ENCODE peak calls at places on chromosomes 7 and 10, in nine cellular contexts. One of them, this sample, is unnamed.

GRCh38 chr7:20403356-20403755 is 72.7 kb downstream of the ITGB8 start:
- DNase-seq in GM04503: no peak
- DNase-seq in mesothelial cell of epicardium: no peak
- DNase-seq in NCI-H2081: no peak
- DNase-seq in kidney: peak; percentile 70
- DNase-seq in naive thymus-derived CD8-positive, alpha-beta T cell: no peak
- DNase-seq in H1: no peak
- DNase-seq in ecto neural progenitor cell: no peak
- DNase-seq in NCI-H774: no peak
- DNase-seq in this sample: no peak

GRCh38 chr7:7102906-7103305 is 79.4 kb upstream of the C1GALT1 start:
- DNase-seq in GM04503: no peak
- DNase-seq in mesothelial cell of epicardium: no peak
- DNase-seq in NCI-H2081: no peak
- DNase-seq in kidney: no peak
- DNase-seq in naive thymus-derived CD8-positive, alpha-beta T cell: no peak
- DNase-seq in H1: no peak
- DNase-seq in ecto neural progenitor cell: no peak
- DNase-seq in NCI-H774: no peak
- DNase-seq in this sample: no peak

GRCh38 chr7:134888141-134888740 is 98.1 kb upstream of the AGBL3 start:
- DNase-seq in GM04503: no peak
- DNase-seq in mesothelial cell of epicardium: no peak
- DNase-seq in NCI-H2081: no peak
- DNase-seq in kidney: no peak
- DNase-seq in naive thymus-derived CD8-positive, alpha-beta T cell: no peak
- DNase-seq in H1: no peak
- DNase-seq in ecto neural progenitor cell: no peak
- DNase-seq in NCI-H774: no peak
- DNase-seq in this sample: no peak

GRCh38 chr10:57723305-57723704 is 544.4 kb downstream of the IPMK start:
- DNase-seq in GM04503: no peak
- DNase-seq in mesothelial cell of epicardium: no peak
- DNase-seq in NCI-H2081: no peak
- DNase-seq in kidney: no peak
- DNase-seq in naive thymus-derived CD8-positive, alpha-beta T cell: no peak
- DNase-seq in H1: no peak
- DNase-seq in ecto neural progenitor cell: no peak
- DNase-seq in NCI-H774: no peak
- DNase-seq in this sample: no peak

GRCh38 chr10:43702213-43702935 is 53.7 kb upstream of the ZNF32 start:
- DNase-seq in GM04503: no peak
- DNase-seq in mesothelial cell of epicardium: no peak
- DNase-seq in NCI-H2081: no peak
- DNase-seq in kidney: no peak
- DNase-seq in naive thymus-derived CD8-positive, alpha-beta T cell: no peak
- DNase-seq in H1: no peak
- DNase-seq in ecto neural progenitor cell: no peak
- DNase-seq in NCI-H774: no peak
- DNase-seq in this sample: no peak

GRCh38 chr7:577971-578370 is 58.3 kb upstream of the PDGFA start:
- DNase-seq in GM04503: no peak
- DNase-seq in mesothelial cell of epicardium: no peak
- DNase-seq in NCI-H2081: no peak
- DNase-seq in kidney: peak; percentile 48
- DNase-seq in naive thymus-derived CD8-positive, alpha-beta T cell: no peak
- DNase-seq in H1: no peak
- DNase-seq in ecto neural progenitor cell: no peak
- DNase-seq in NCI-H774: no peak
- DNase-seq in this sample: no peak

GRCh38 chr7:2880051-2880450 is 35.9 kb upstream of the GNA12 start:
- DNase-seq in GM04503: no peak
- DNase-seq in mesothelial cell of epicardium: no peak
- DNase-seq in NCI-H2081: no peak
- DNase-seq in kidney: no peak
- DNase-seq in naive thymus-derived CD8-positive, alpha-beta T cell: no peak
- DNase-seq in H1: no peak
- DNase-seq in ecto neural progenitor cell: no peak
- DNase-seq in NCI-H774: no peak
- DNase-seq in this sample: no peak

GRCh38 chr7:32427769-32428291 is 62.4 kb downstream of the LSM5 start:
- DNase-seq in GM04503: peak; percentile 10
- DNase-seq in mesothelial cell of epicardium: peak; percentile 85
- DNase-seq in NCI-H2081: peak; percentile 47
- DNase-seq in kidney: peak; percentile 83
- DNase-seq in naive thymus-derived CD8-positive, alpha-beta T cell: peak; percentile 39
- DNase-seq in H1: peak; percentile 87
- DNase-seq in ecto neural progenitor cell: peak; percentile 94
- DNase-seq in NCI-H774: no peak
- DNase-seq in this sample: peak; percentile 99

GRCh38 chr10:132363921-132364593 is 32.1 kb downstream of the LRRC27 start:
- DNase-seq in GM04503: no peak
- DNase-seq in mesothelial cell of epicardium: peak; percentile 71
- DNase-seq in NCI-H2081: no peak
- DNase-seq in kidney: no peak
- DNase-seq in naive thymus-derived CD8-positive, alpha-beta T cell: no peak
- DNase-seq in H1: no peak
- DNase-seq in ecto neural progenitor cell: peak; percentile 95
- DNase-seq in NCI-H774: no peak
- DNase-seq in this sample: no peak

GRCh38 chr10:50322075-50322474 is 70.8 kb upstream of the ASAH2 start:
- DNase-seq in GM04503: no peak
- DNase-seq in mesothelial cell of epicardium: no peak
- DNase-seq in NCI-H2081: no peak
- DNase-seq in kidney: no peak
- DNase-seq in naive thymus-derived CD8-positive, alpha-beta T cell: no peak
- DNase-seq in H1: no peak
- DNase-seq in ecto neural progenitor cell: no peak
- DNase-seq in NCI-H774: no peak
- DNase-seq in this sample: no peak

GRCh38 chr10:125146791-125147604 is 13.4 kb downstream of the CTBP2 start:
- DNase-seq in GM04503: no peak
- DNase-seq in mesothelial cell of epicardium: no peak
- DNase-seq in NCI-H2081: peak; percentile 62
- DNase-seq in kidney: no peak
- DNase-seq in naive thymus-derived CD8-positive, alpha-beta T cell: no peak
- DNase-seq in H1: no peak
- DNase-seq in ecto neural progenitor cell: no peak
- DNase-seq in NCI-H774: no peak
- DNase-seq in this sample: no peak

GRCh38 chr7:140674899-140675701 is 2.4 kb downstream of the ADCK2 start:
- DNase-seq in GM04503: peak; percentile 53
- DNase-seq in mesothelial cell of epicardium: no peak
- DNase-seq in NCI-H2081: peak; percentile 43
- DNase-seq in kidney: no peak
- DNase-seq in naive thymus-derived CD8-positive, alpha-beta T cell: no peak
- DNase-seq in H1: no peak
- DNase-seq in ecto neural progenitor cell: no peak
- DNase-seq in NCI-H774: no peak
- DNase-seq in this sample: peak; percentile 54

GRCh38 chr7:81684513-81685262 is 85.2 kb downstream of the HGF start:
- DNase-seq in GM04503: peak; percentile 98
- DNase-seq in mesothelial cell of epicardium: peak; percentile 40
- DNase-seq in NCI-H2081: peak; percentile 83
- DNase-seq in kidney: peak; percentile 96
- DNase-seq in naive thymus-derived CD8-positive, alpha-beta T cell: no peak
- DNase-seq in H1: no peak
- DNase-seq in ecto neural progenitor cell: no peak
- DNase-seq in NCI-H774: peak; percentile 57
- DNase-seq in this sample: peak; percentile 8

GRCh38 chr10:22341190-22341935 is 3.9 kb upstream of the SPAG6 start:
- DNase-seq in GM04503: no peak
- DNase-seq in mesothelial cell of epicardium: no peak
- DNase-seq in NCI-H2081: no peak
- DNase-seq in kidney: no peak
- DNase-seq in naive thymus-derived CD8-positive, alpha-beta T cell: no peak
- DNase-seq in H1: no peak
- DNase-seq in ecto neural progenitor cell: peak; percentile 71
- DNase-seq in NCI-H774: no peak
- DNase-seq in this sample: no peak

GRCh38 chr10:49327036-49327813 is 28.3 kb downstream of the C10orf71 start:
- DNase-seq in GM04503: no peak
- DNase-seq in mesothelial cell of epicardium: no peak
- DNase-seq in NCI-H2081: no peak
- DNase-seq in kidney: no peak
- DNase-seq in naive thymus-derived CD8-positive, alpha-beta T cell: no peak
- DNase-seq in H1: no peak
- DNase-seq in ecto neural progenitor cell: peak; percentile 32
- DNase-seq in NCI-H774: no peak
- DNase-seq in this sample: no peak

GRCh38 chr7:140031364-140031763 is 31.4 kb downstream of the PARP12 start:
- DNase-seq in GM04503: peak; percentile 9
- DNase-seq in mesothelial cell of epicardium: no peak
- DNase-seq in NCI-H2081: no peak
- DNase-seq in kidney: no peak
- DNase-seq in naive thymus-derived CD8-positive, alpha-beta T cell: no peak
- DNase-seq in H1: no peak
- DNase-seq in ecto neural progenitor cell: no peak
- DNase-seq in NCI-H774: no peak
- DNase-seq in this sample: no peak

GRCh38 chr7:22193361-22194016 is 163.5 kb downstream of the RAPGEF5 start:
- DNase-seq in GM04503: no peak
- DNase-seq in mesothelial cell of epicardium: no peak
- DNase-seq in NCI-H2081: no peak
- DNase-seq in kidney: peak; percentile 70
- DNase-seq in naive thymus-derived CD8-positive, alpha-beta T cell: no peak
- DNase-seq in H1: no peak
- DNase-seq in ecto neural progenitor cell: peak; percentile 82
- DNase-seq in NCI-H774: no peak
- DNase-seq in this sample: peak; percentile 62

GRCh38 chr7:131625817-131626372 is 69.5 kb upstream of the PODXL start:
- DNase-seq in GM04503: peak; percentile 69
- DNase-seq in mesothelial cell of epicardium: no peak
- DNase-seq in NCI-H2081: no peak
- DNase-seq in kidney: peak; percentile 86
- DNase-seq in naive thymus-derived CD8-positive, alpha-beta T cell: no peak
- DNase-seq in H1: peak; percentile 82
- DNase-seq in ecto neural progenitor cell: peak; percentile 80
- DNase-seq in NCI-H774: no peak
- DNase-seq in this sample: peak; percentile 39

GRCh38 chr10:85609509-85609908 is 757.1 kb downstream of the GRID1 start:
- DNase-seq in GM04503: no peak
- DNase-seq in mesothelial cell of epicardium: no peak
- DNase-seq in NCI-H2081: no peak
- DNase-seq in kidney: no peak
- DNase-seq in naive thymus-derived CD8-positive, alpha-beta T cell: no peak
- DNase-seq in H1: no peak
- DNase-seq in ecto neural progenitor cell: peak; percentile 4
- DNase-seq in NCI-H774: no peak
- DNase-seq in this sample: no peak

GRCh38 chr7:29285451-29285807 is 90.9 kb downstream of the CHN2 start:
- DNase-seq in GM04503: peak; percentile 64
- DNase-seq in mesothelial cell of epicardium: no peak
- DNase-seq in NCI-H2081: peak; percentile 79
- DNase-seq in kidney: no peak
- DNase-seq in naive thymus-derived CD8-positive, alpha-beta T cell: no peak
- DNase-seq in H1: no peak
- DNase-seq in ecto neural progenitor cell: no peak
- DNase-seq in NCI-H774: peak; percentile 36
- DNase-seq in this sample: no peak

GRCh38 chr10:97570146-97570788 is 2.3 kb upstream of the ANKRD2 start:
- DNase-seq in GM04503: no peak
- DNase-seq in mesothelial cell of epicardium: no peak
- DNase-seq in NCI-H2081: no peak
- DNase-seq in kidney: no peak
- DNase-seq in naive thymus-derived CD8-positive, alpha-beta T cell: no peak
- DNase-seq in H1: no peak
- DNase-seq in ecto neural progenitor cell: no peak
- DNase-seq in NCI-H774: no peak
- DNase-seq in this sample: no peak

GRCh38 chr7:140402178-140402835 is 1.6 kb upstream of the RAB19 start:
- DNase-seq in GM04503: peak; percentile 31
- DNase-seq in mesothelial cell of epicardium: no peak
- DNase-seq in NCI-H2081: no peak
- DNase-seq in kidney: no peak
- DNase-seq in naive thymus-derived CD8-positive, alpha-beta T cell: no peak
- DNase-seq in H1: no peak
- DNase-seq in ecto neural progenitor cell: no peak
- DNase-seq in NCI-H774: no peak
- DNase-seq in this sample: no peak

GRCh38 chr10:127079348-127079747 is 117.0 kb downstream of the INSYN2A start:
- DNase-seq in GM04503: no peak
- DNase-seq in mesothelial cell of epicardium: no peak
- DNase-seq in NCI-H2081: no peak
- DNase-seq in kidney: no peak
- DNase-seq in naive thymus-derived CD8-positive, alpha-beta T cell: no peak
- DNase-seq in H1: no peak
- DNase-seq in ecto neural progenitor cell: no peak
- DNase-seq in NCI-H774: no peak
- DNase-seq in this sample: no peak

GRCh38 chr10:116465541-116465940 is 37.9 kb downstream of the PNLIPRP3 start:
- DNase-seq in GM04503: no peak
- DNase-seq in mesothelial cell of epicardium: no peak
- DNase-seq in NCI-H2081: no peak
- DNase-seq in kidney: no peak
- DNase-seq in naive thymus-derived CD8-positive, alpha-beta T cell: no peak
- DNase-seq in H1: no peak
- DNase-seq in ecto neural progenitor cell: no peak
- DNase-seq in NCI-H774: no peak
- DNase-seq in this sample: no peak

GRCh38 chr10:107834706-107835105 is 670.2 kb upstream of the SORCS1 start:
- DNase-seq in GM04503: no peak
- DNase-seq in mesothelial cell of epicardium: no peak
- DNase-seq in NCI-H2081: no peak
- DNase-seq in kidney: no peak
- DNase-seq in naive thymus-derived CD8-positive, alpha-beta T cell: no peak
- DNase-seq in H1: no peak
- DNase-seq in ecto neural progenitor cell: no peak
- DNase-seq in NCI-H774: no peak
- DNase-seq in this sample: no peak

GRCh38 chr7:29921404-29922010 is 68.1 kb downstream of the SCRN1 start:
- DNase-seq in GM04503: no peak
- DNase-seq in mesothelial cell of epicardium: no peak
- DNase-seq in NCI-H2081: peak; percentile 73
- DNase-seq in kidney: no peak
- DNase-seq in naive thymus-derived CD8-positive, alpha-beta T cell: peak; percentile 34
- DNase-seq in H1: peak; percentile 21
- DNase-seq in ecto neural progenitor cell: peak; percentile 69
- DNase-seq in NCI-H774: peak; percentile 30
- DNase-seq in this sample: peak; percentile 57

GRCh38 chr7:36360244-36360643 is 29.4 kb upstream of the ANLN start:
- DNase-seq in GM04503: no peak
- DNase-seq in mesothelial cell of epicardium: no peak
- DNase-seq in NCI-H2081: peak; percentile 40
- DNase-seq in kidney: no peak
- DNase-seq in naive thymus-derived CD8-positive, alpha-beta T cell: no peak
- DNase-seq in H1: peak; percentile 10
- DNase-seq in ecto neural progenitor cell: no peak
- DNase-seq in NCI-H774: no peak
- DNase-seq in this sample: no peak

GRCh38 chr10:6035926-6036575 is 26.1 kb downstream of the IL2RA start:
- DNase-seq in GM04503: no peak
- DNase-seq in mesothelial cell of epicardium: no peak
- DNase-seq in NCI-H2081: no peak
- DNase-seq in kidney: no peak
- DNase-seq in naive thymus-derived CD8-positive, alpha-beta T cell: no peak
- DNase-seq in H1: no peak
- DNase-seq in ecto neural progenitor cell: peak; percentile 31
- DNase-seq in NCI-H774: no peak
- DNase-seq in this sample: no peak

GRCh38 chr7:69722836-69723235 is 124.6 kb downstream of the AUTS2 start:
- DNase-seq in GM04503: no peak
- DNase-seq in mesothelial cell of epicardium: no peak
- DNase-seq in NCI-H2081: no peak
- DNase-seq in kidney: no peak
- DNase-seq in naive thymus-derived CD8-positive, alpha-beta T cell: no peak
- DNase-seq in H1: no peak
- DNase-seq in ecto neural progenitor cell: no peak
- DNase-seq in NCI-H774: no peak
- DNase-seq in this sample: no peak

GRCh38 chr10:28560617-28561016 is 27.7 kb downstream of the WAC start:
- DNase-seq in GM04503: no peak
- DNase-seq in mesothelial cell of epicardium: no peak
- DNase-seq in NCI-H2081: no peak
- DNase-seq in kidney: no peak
- DNase-seq in naive thymus-derived CD8-positive, alpha-beta T cell: no peak
- DNase-seq in H1: no peak
- DNase-seq in ecto neural progenitor cell: no peak
- DNase-seq in NCI-H774: no peak
- DNase-seq in this sample: no peak

This sample was measured in nephron progenitor cell.